ENCODE peak calls at places on chromosomes 4 and X, in ten cellular contexts. J is A549, D is mammary epithelial cell, K is IMR-90, P is mesothelial cell of epicardium, Q is ovary, H is GM20000, Z is HFFc6, I is fibroblast of mammary gland, Y is GM13977. L is an unnamed sample.

GRCh38 chr4:7348946-7349900 is 85.5 kb downstream of the PSAPL1 start:
- DNase-seq in J (no peak), D (no peak), K (no peak), P (no peak), Q (no peak), H (no peak), Z (no peak), I (no peak), Y (no peak), L (no peak)

GRCh38 chr4:40325406-40326019 is 9.6 kb upstream of the CHRNA9 start:
- DNase-seq in J (peak), D (peak), K (peak), P (no peak), Q (peak), H (peak), Z (peak), I (peak), Y (peak), L (peak)

GRCh38 chrX:66915893-66916292 is 277.0 kb upstream of the EDA2R start:
- DNase-seq in J (no peak), D (no peak), K (no peak), P (no peak), Q (no peak), H (no peak), Z (no peak), I (no peak), Y (no peak), L (no peak)

GRCh38 chrX:106902684-106903083 is 457 bp downstream of the RIPPLY1 start:
- DNase-seq in J (no peak), D (no peak), K (no peak), P (no peak), Q (no peak), H (no peak), Z (no peak), I (no peak), Y (no peak), L (no peak)

GRCh38 chr4:3781997-3782930 is 16.1 kb downstream of the ADRA2C start:
- DNase-seq in J (no peak), D (no peak), K (no peak), P (no peak), Q (no peak), H (no peak), Z (no peak), I (no peak), Y (no peak), L (no peak)

GRCh38 chr4:56958111-56958517 is 19.3 kb downstream of the NOA1 start:
- DNase-seq in J (no peak), D (peak), K (peak), P (no peak), Q (peak), H (no peak), Z (peak), I (peak), Y (no peak), L (no peak)

GRCh38 chrX:39302838-39303237 is 501.6 kb downstream of the MID1IP1 start:
- DNase-seq in J (no peak), D (no peak), K (no peak), P (no peak), Q (no peak), H (no peak), Z (no peak), I (no peak), Y (no peak), L (no peak)

GRCh38 chrX:67604979-67605703 is 61.3 kb downstream of the AR start:
- DNase-seq in J (no peak), D (peak), K (peak), P (no peak), Q (no peak), H (no peak), Z (peak), I (peak), Y (no peak), L (no peak)

GRCh38 chrX:3256868-3257267 is 89.6 kb downstream of the MXRA5 start:
- DNase-seq in J (no peak), D (no peak), K (no peak), P (no peak), Q (no peak), H (no peak), Z (no peak), I (no peak), Y (no peak), L (no peak)

GRCh38 chrX:42973321-42973720 is 195.4 kb upstream of the PPP1R2C start:
- DNase-seq in J (no peak), D (no peak), K (no peak), P (no peak), Q (no peak), H (no peak), Z (no peak), I (no peak), Y (no peak), L (no peak)

GRCh38 chrX:113586281-113586898 is 745.8 kb upstream of the AMOT start:
- DNase-seq in J (no peak), D (no peak), K (no peak), P (no peak), Q (no peak), H (no peak), Z (no peak), I (no peak), Y (no peak), L (no peak)

GRCh38 chr4:112557676-112558411 is 41.9 kb upstream of the NEUROG2 start:
- DNase-seq in J (no peak), D (no peak), K (no peak), P (no peak), Q (no peak), H (no peak), Z (no peak), I (no peak), Y (no peak), L (no peak)

GRCh38 chrX:31268359-31268758 is 196.5 kb upstream of the FTHL17 start:
- DNase-seq in J (no peak), D (no peak), K (peak), P (no peak), Q (no peak), H (no peak), Z (no peak), I (no peak), Y (no peak), L (no peak)

GRCh38 chrX:149540133-149540620 is 635 bp upstream of the EOLA1 start:
- DNase-seq in J (peak), D (peak), K (peak), P (peak), Q (peak), H (peak), Z (peak), I (peak), Y (peak), L (peak)

GRCh38 chrX:28550331-28550872 is 36.8 kb upstream of the IL1RAPL1 start:
- DNase-seq in J (no peak), D (no peak), K (no peak), P (no peak), Q (no peak), H (no peak), Z (no peak), I (no peak), Y (no peak), L (no peak)

GRCh38 chr4:25815586-25815985 is 47.2 kb downstream of the SEL1L3 start:
- DNase-seq in J (no peak), D (no peak), K (no peak), P (no peak), Q (no peak), H (no peak), Z (no peak), I (peak), Y (no peak), L (no peak)

GRCh38 chrX:125205084-125205917 is 114.4 kb upstream of the TEX13C start:
- DNase-seq in J (peak), D (peak), K (no peak), P (peak), Q (no peak), H (no peak), Z (no peak), I (peak), Y (peak), L (peak)

GRCh38 chr4:100042235-100042634 is 92.2 kb upstream of the H2AZ1 start:
- DNase-seq in J (no peak), D (no peak), K (peak), P (no peak), Q (no peak), H (no peak), Z (no peak), I (peak), Y (no peak), L (no peak)

GRCh38 chr4:107733431-107733925 is 13.4 kb upstream of the PAPSS1 start:
- DNase-seq in J (no peak), D (no peak), K (no peak), P (no peak), Q (no peak), H (no peak), Z (no peak), I (no peak), Y (no peak), L (no peak)

GRCh38 chr4:163858515-163858914 is 364.0 kb downstream of the TMA16 start:
- DNase-seq in J (no peak), D (no peak), K (no peak), P (no peak), Q (no peak), H (no peak), Z (no peak), I (no peak), Y (no peak), L (no peak)

GRCh38 chrX:119467842-119468185 is 430 bp upstream of the SLC25A5 start:
- DNase-seq in J (no peak), D (no peak), K (no peak), P (no peak), Q (no peak), H (no peak), Z (no peak), I (no peak), Y (no peak), L (no peak)

GRCh38 chrX:34809096-34809495 is 133.5 kb upstream of the FAM47B start:
- DNase-seq in J (no peak), D (no peak), K (no peak), P (no peak), Q (no peak), H (no peak), Z (no peak), I (no peak), Y (no peak), L (no peak)

DNA sequence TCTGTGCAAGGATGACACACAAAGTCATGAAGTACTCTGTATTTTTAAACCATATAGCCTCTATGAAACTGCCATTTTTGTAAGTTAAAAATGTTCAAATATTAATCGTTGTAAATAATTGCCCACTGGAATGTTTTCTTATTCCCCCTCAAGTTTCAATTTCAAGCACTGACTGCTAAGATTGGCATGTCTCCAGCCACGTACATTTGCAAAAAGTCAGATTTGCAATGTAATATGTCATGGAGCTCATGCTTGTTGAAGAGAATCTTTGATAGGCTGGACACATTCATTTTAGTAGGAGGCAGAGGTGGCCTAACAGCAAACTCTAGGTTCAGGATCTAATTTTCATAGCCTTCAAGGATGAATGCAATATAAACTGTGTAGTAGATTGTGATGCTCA is 124.6 kb downstream of the CBR4 start:
- DNase-seq in J (no peak), D (no peak), K (no peak), P (no peak), Q (no peak), H (no peak), Z (no peak), I (no peak), Y (no peak), L (no peak)
- TF ChIP-seq CTCF in J (no peak), D (no peak), K (no peak), P (no peak), Q (no peak), H (no peak), Z (no peak), I (no peak), Y (no peak), L (no peak)

GRCh38 chr4:186144180-186144579 is 39.7 kb downstream of the FAM149A start:
- DNase-seq in J (peak), D (peak), K (peak), P (no peak), Q (peak), H (peak), Z (no peak), I (peak), Y (peak), L (peak)
- TF ChIP-seq CTCF in J (no peak), D (no peak), K (no peak), P (no peak), Q (no peak), H (no peak), Z (no peak), I (no peak), Y (no peak), L (no peak)

DNA sequence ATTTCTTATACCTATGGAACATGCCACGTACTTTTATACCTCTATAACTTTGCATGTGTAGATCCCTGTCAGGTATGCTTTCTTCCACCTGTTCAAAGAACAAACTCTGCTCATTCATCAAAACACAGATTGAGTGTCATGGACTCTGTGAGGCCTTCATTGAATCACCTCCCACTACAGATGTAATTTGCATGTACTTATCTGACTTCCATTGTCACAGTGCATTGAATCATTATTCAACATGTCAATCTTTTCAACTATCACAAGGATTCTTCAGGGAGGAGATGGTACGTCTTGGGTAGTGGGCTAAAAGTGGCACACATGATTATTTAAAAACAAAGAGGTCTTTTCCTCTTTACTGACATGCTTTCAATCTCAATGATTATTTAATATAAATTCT is 24.1 kb downstream of the SPOCK3 start:
- DNase-seq in J (no peak), D (no peak), K (no peak), P (no peak), Q (no peak), H (no peak), Z (no peak), I (no peak), Y (no peak), L (no peak)
- TF ChIP-seq CTCF in J (no peak), D (no peak), K (no peak), P (no peak), Q (no peak), H (no peak), Z (no peak), I (no peak), Y (no peak), L (no peak)

DNA sequence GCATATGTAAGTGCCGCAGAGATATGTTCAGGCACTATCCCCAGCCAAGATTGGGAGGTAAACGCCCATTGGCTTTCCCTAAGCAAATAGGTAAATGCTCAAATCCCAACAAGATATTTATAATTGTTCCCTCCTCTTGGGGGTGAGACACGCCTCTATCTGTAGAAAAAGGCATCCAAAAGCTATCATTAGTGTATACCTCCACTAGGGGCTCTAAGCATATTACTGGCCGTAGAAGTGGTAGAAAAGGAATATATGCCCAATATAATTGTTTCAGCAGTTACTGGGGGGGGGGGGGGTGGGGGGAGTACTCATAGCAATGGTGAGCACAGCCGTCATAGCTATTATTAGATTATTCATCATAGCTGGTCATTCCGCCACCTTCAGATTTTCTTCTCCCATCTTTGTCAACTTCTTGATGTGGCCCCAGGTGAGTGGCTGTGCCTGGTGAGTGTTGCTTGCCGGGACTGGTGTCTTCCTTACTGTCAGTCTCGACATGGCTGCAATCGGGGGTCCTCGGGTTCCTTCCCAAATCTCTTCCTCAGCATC is 53.3 kb upstream of the WDR1 start:
- DNase-seq in J (no peak), D (no peak), K (no peak), P (no peak), Q (no peak), H (no peak), Z (no peak), I (no peak), Y (no peak), L (no peak)
- TF ChIP-seq CTCF in J (no peak), D (no peak), K (no peak), P (no peak), Q (no peak), H (no peak), Z (no peak), I (no peak), Y (no peak), L (no peak)

GRCh38 chr4:38489924-38490639 is 173.9 kb upstream of the KLF3 start:
- DNase-seq in J (no peak), D (peak), K (peak), P (no peak), Q (no peak), H (no peak), Z (peak), I (no peak), Y (no peak), L (no peak)

GRCh38 chr4:38493068-38493467 is 170.9 kb upstream of the KLF3 start:
- DNase-seq in J (no peak), D (no peak), K (no peak), P (no peak), Q (no peak), H (no peak), Z (no peak), I (no peak), Y (no peak), L (no peak)

GRCh38 chr4:38491854-38492478 is 172.0 kb upstream of the KLF3 start:
- DNase-seq in J (no peak), D (no peak), K (no peak), P (no peak), Q (no peak), H (no peak), Z (no peak), I (no peak), Y (no peak), L (no peak)

GRCh38 chr4:38488891-38489861 is 174.8 kb upstream of the KLF3 start:
- DNase-seq in J (no peak), D (no peak), K (no peak), P (no peak), Q (no peak), H (no peak), Z (no peak), I (no peak), Y (no peak), L (no peak)

DNA sequence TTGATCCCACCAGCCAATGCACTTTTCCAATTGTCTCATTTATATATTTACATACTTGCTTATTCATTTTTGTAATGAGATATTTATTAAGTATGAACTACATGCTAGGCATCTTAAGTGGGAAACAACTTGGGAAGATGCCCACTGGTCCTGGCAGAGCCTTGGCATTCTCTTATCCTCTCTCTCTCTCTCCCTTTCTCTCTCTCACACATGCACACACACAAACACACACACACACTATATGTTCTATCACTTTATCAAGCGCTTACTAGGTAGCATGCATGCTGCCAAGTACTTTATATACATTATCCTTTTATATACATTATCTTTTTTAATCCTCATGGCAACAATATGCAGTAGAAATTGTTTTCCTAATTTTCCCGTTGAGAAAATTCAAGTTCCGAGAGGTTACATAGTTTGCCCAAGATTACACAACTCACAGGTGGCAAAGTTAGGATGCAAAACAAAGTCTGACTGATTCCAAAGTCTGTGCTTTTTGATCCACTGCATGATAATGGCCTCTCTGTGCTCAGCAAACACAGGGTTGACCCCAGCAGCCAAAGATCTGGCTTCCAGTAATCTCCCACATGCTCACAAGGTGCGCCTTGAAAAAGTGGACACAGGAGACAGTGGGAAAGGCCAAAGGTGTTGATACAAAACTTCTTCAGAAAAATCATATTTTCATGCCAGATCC is 173.1 kb upstream of the KLF3 start:
- DNase-seq in J (no peak), D (no peak), K (no peak), P (no peak), Q (no peak), H (no peak), Z (no peak), I (no peak), Y (no peak), L (no peak)
- TF ChIP-seq CTCF in J (no peak), D (no peak), K (no peak), P (no peak), Q (no peak), H (no peak), Z (no peak), I (no peak), Y (no peak), L (no peak)